ENCODE peak calls at places on chromosomes 11 and 22, in six cellular contexts. I is A549, M is H1, V is SK-N-SH, S is K562, Y is HepG2. G is an unnamed sample.

GRCh38 chr11:6599449-6599848 is 4.0 kb downstream of the RRP8 start:
- DNase-seq in M (no peak), S (no peak), I (no peak), Y (no peak), V (no peak), G (no peak)

GRCh38 chr11:111702623-111703022 is 63.6 kb downstream of the PPP2R1B start:
- DNase-seq in V (no peak), Y (no peak), M (no peak), S (no peak), I (no peak), G (no peak)

GRCh38 chr11:67316882-67317364 is 13.6 kb downstream of the SSH3 start:
- DNase-seq in S (no peak), Y (no peak), M (no peak), V (no peak), I (no peak), G (no peak)

GRCh38 chr11:86003654-86004053 is 65.2 kb downstream of the PICALM start:
- DNase-seq in M (no peak), Y (no peak), V (no peak), S (no peak), I (no peak), G (no peak)

GRCh38 chr11:68012843-68013610 is 2.9 kb downstream of the ALDH3B1 start:
- DNase-seq in S (no peak), Y (peak; percentile 96), V (no peak), M (no peak), I (peak; percentile 98), G (no peak)

GRCh38 chr22:28799125-28799833 is 1.1 kb downstream of the XBP1 start:
- DNase-seq in I (peak; percentile 83), M (no peak), S (peak; percentile 54), V (peak; percentile 57), Y (peak; percentile 70), G (no peak)

GRCh38 chr11:20363500-20364411 is at the start of gene HTATIP2:
- DNase-seq in V (no peak), Y (no peak), S (peak; percentile 91), M (peak; percentile 70), I (peak; percentile 68), G (no peak)

GRCh38 chr11:727859-728748 is 19.2 kb upstream of the TALDO1 start:
- DNase-seq in M (peak; percentile 98), Y (peak; percentile 73), V (peak; percentile 97), S (peak; percentile 94), I (peak; percentile 93), G (no peak)

GRCh38 chr11:15118431-15118830 is 3.7 kb downstream of the INSC start:
- DNase-seq in I (no peak), M (no peak), V (no peak), Y (no peak), S (no peak), G (peak; percentile 31)

GRCh38 chr11:120112174-120112796 is 25.6 kb downstream of the TRIM29 start:
- DNase-seq in S (no peak), M (no peak), I (no peak), V (peak; percentile 42), Y (no peak), G (no peak)

GRCh38 chr11:9315078-9315688 is 790 bp upstream of the TMEM41B start:
- DNase-seq in Y (no peak), M (no peak), I (no peak), S (peak; percentile 69), V (no peak), G (no peak)

GRCh38 chr22:30132290-30132996 is 52.2 kb downstream of the HORMAD2 start:
- DNase-seq in S (no peak), V (no peak), Y (no peak), I (no peak), M (no peak), G (no peak)

GRCh38 chr11:2156416-2157182 is 4.4 kb downstream of the INS start:
- DNase-seq in S (peak; percentile 64), M (peak; percentile 97), Y (peak; percentile 42), I (peak; percentile 62), V (peak; percentile 96), G (no peak)

GRCh38 chr22:22094514-22094913 is 111.9 kb upstream of the TOP3B start:
- DNase-seq in I (no peak), S (no peak), V (no peak), M (no peak), Y (no peak), G (no peak)

GRCh38 chr11:698493-699115 is 3.0 kb downstream of the TMEM80 start:
- DNase-seq in V (no peak), M (no peak), I (no peak), S (no peak), Y (no peak), G (no peak)

GRCh38 chr11:102920118-102920684 is 35.3 kb downstream of the MMP13 start:
- DNase-seq in V (no peak), M (no peak), Y (no peak), S (no peak), I (no peak), G (peak; percentile 71)

GRCh38 chr11:20991471-20991870 is 322.1 kb downstream of the NELL1 start:
- DNase-seq in Y (no peak), I (no peak), V (no peak), S (no peak), M (no peak), G (no peak)

GRCh38 chr11:73159981-73160777 is 18.1 kb upstream of the FCHSD2 start:
- DNase-seq in V (no peak), M (no peak), Y (no peak), S (no peak), I (no peak), G (no peak)

GRCh38 chr11:75323609-75324008 is 27.9 kb downstream of the ARRB1 start:
- DNase-seq in Y (peak; percentile 72), I (peak; percentile 57), S (no peak), M (no peak), V (no peak), G (no peak)

GRCh38 chr22:21866821-21867527 is 471 bp downstream of the MAPK1 start:
- DNase-seq in V (no peak), I (peak; percentile 5), M (peak; percentile 61), S (peak; percentile 87), Y (no peak), G (no peak)

GRCh38 chr11:10414181-10414580 is 40.9 kb upstream of the AMPD3 start:
- DNase-seq in S (no peak), Y (no peak), M (no peak), I (no peak), V (no peak), G (no peak)

GRCh38 chr11:47977651-47978050 is 2.7 kb upstream of the PTPRJ start:
- DNase-seq in V (no peak), Y (no peak), S (no peak), M (no peak), I (no peak), G (no peak)

GRCh38 chr11:1147792-1148191 is 10.0 kb upstream of the MUC5AC start:
- DNase-seq in M (no peak), I (no peak), V (no peak), S (no peak), Y (no peak), G (no peak)

GRCh38 chr22:46028069-46028991 is 51.4 kb upstream of the WNT7B start:
- DNase-seq in Y (no peak), I (no peak), M (no peak), S (no peak), V (no peak), G (no peak)

GRCh38 chr22:42270512-42271190 is at the start of gene TCF20:
- DNase-seq in V (peak; percentile 90), S (peak; percentile 81), M (peak; percentile 78), I (peak; percentile 51), Y (peak; percentile 66), G (no peak)

GRCh38 chr11:92826136-92826535 is 143.3 kb upstream of the MTNR1B start:
- DNase-seq in S (no peak), I (no peak), V (no peak), M (no peak), Y (no peak), G (no peak)

GRCh38 chr11:127766734-127767133 is 766.2 kb upstream of the KIRREL3 start:
- DNase-seq in Y (no peak), S (no peak), V (no peak), M (no peak), I (no peak), G (no peak)

GRCh38 chr22:46149998-46150549 is at the start of gene PPARA:
- DNase-seq in S (peak; percentile 77), M (peak; percentile 86), I (peak; percentile 51), V (peak; percentile 100), Y (peak; percentile 46), G (no peak)

GRCh38 chr11:92932023-92932422 is 37.4 kb upstream of the MTNR1B start:
- DNase-seq in V (no peak), M (no peak), I (no peak), Y (no peak), S (no peak), G (no peak)

DNA sequence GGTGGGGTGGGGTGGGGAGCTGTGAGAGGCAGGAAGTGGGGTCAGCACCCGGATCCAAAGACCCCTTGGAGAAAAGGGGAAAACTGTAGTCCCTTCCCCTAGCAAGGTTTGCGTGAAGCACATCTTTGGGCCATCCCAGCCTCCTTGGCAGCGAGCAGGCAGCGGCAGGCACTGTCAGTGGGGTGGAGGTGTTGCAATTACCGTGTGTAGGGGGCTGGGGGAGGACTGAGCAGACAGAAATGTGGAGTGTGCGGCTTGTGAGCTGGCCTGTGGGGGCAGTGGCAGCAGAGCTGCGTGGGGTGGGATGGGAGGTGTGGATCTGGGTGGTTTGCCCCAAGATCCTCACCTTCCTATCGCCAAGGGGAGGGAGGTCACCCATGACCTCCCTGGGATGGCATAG is 16.4 kb downstream of the DAGLA start:
- DNase-seq in M (no peak), V (no peak), I (no peak), S (no peak), Y (no peak), G (no peak)
- TF ChIP-seq CHD2 in M (no peak), V (no peak), I (no peak), S (no peak), Y (no peak), G (no peak)

DNA sequence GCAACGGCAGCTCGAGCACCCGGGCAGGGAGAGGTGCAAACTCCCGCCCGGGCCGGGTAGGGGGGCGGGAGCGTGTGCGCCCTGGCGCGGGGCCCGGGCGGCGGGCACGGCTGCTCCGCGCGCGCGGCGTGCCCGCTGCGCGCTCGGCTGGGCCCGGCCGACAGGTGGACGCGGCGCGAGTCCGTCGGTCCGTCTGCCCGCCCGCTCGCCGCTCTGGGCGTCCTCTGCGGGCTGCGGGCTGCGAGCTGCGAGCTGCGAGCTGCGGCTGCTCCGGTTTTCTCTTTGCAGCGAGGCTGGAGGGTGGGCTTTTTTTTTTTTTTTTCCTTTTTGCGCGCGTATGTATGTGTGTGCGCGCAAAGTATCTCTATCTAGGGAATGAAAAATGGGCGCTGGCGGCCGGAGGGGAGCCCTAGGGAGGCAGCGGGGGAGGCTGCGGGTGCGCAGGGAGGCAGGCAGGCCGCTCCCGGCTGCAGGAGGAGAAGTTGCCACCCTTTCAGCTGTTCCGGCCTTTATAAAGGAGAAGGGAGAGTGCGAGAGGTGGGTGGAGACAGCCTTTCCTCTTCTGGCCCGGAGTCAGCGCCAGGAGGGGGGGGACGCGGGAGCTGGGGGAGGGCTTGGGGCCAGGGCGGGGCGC is at the start of gene PDGFB:
- DNase-seq in I (peak; percentile 60), Y (no peak), S (peak; percentile 52), V (no peak), M (no peak), G (no peak)
- TF ChIP-seq CHD2 in I (no peak), Y (no peak), S (no peak), V (no peak), M (no peak), G (no peak)

GRCh38 chr11:122559734-122560382 is 95.7 kb upstream of the UBASH3B start:
- DNase-seq in V (no peak), I (peak; percentile 90), S (peak; percentile 26), M (peak; percentile 96), Y (peak; percentile 24), G (no peak)

GRCh38 chr11:122556605-122557004 is 98.9 kb upstream of the UBASH3B start:
- DNase-seq in Y (no peak), S (no peak), M (peak; percentile 81), V (no peak), I (no peak), G (no peak)
- TF ChIP-seq CHD2 in Y (no peak), S (no peak), M (no peak), V (no peak), I (no peak), G (no peak)

GRCh38 chr11:114617157-114618124 is 21.9 kb upstream of the NXPE4 start:
- DNase-seq in Y (no peak), V (no peak), I (no peak), S (no peak), M (no peak), G (no peak)
- TF ChIP-seq CHD2 in Y (no peak), V (no peak), I (no peak), S (no peak), M (no peak), G (no peak)

G was measured in GM12878.